ENCODE peak calls at places on chromosomes 12 and 14, in nine cellular contexts. One of them, this sample, is unnamed.

GRCh38 chr12:68350753-68351152 is 18.6 kb upstream of the MDM1 start:
- DNase-seq in stimulated activated CD4-positive, alpha-beta T cell treated with anti-CD3 and anti-CD28 coated beads, Interleukin-1b, Interleukin-23, amount 100 ng/mL, for 1 hour: no peak
- DNase-seq in kidney glomerular epithelial cell: no peak
- DNase-seq in ascending aorta: no peak
- DNase-seq in HFF-Myc: no peak
- DNase-seq in epithelial cell of esophagus: no peak
- DNase-seq in mesothelial cell of epicardium: no peak
- DNase-seq in GM18507: no peak
- DNase-seq in AG08395: peak
- DNase-seq in this sample: peak

GRCh38 chr12:84348582-84348981 is 564.0 kb downstream of the SLC6A15 start:
- DNase-seq in kidney glomerular epithelial cell: no peak
- DNase-seq in AG08395: no peak
- DNase-seq in HFF-Myc: no peak
- DNase-seq in GM18507: no peak
- DNase-seq in epithelial cell of esophagus: no peak
- DNase-seq in stimulated activated CD4-positive, alpha-beta T cell treated with anti-CD3 and anti-CD28 coated beads, Interleukin-1b, Interleukin-23, amount 100 ng/mL, for 1 hour: no peak
- DNase-seq in mesothelial cell of epicardium: no peak
- DNase-seq in ascending aorta: no peak
- DNase-seq in this sample: no peak

GRCh38 chr12:43292699-43293098 is 259.3 kb downstream of the ADAMTS20 start:
- DNase-seq in epithelial cell of esophagus: peak
- DNase-seq in mesothelial cell of epicardium: no peak
- DNase-seq in AG08395: peak
- DNase-seq in stimulated activated CD4-positive, alpha-beta T cell treated with anti-CD3 and anti-CD28 coated beads, Interleukin-1b, Interleukin-23, amount 100 ng/mL, for 1 hour: no peak
- DNase-seq in HFF-Myc: no peak
- DNase-seq in ascending aorta: no peak
- DNase-seq in GM18507: no peak
- DNase-seq in kidney glomerular epithelial cell: peak
- DNase-seq in this sample: peak

GRCh38 chr12:105385141-105385540 is 54.6 kb downstream of the C12orf75 start:
- DNase-seq in mesothelial cell of epicardium: no peak
- DNase-seq in ascending aorta: no peak
- DNase-seq in AG08395: no peak
- DNase-seq in kidney glomerular epithelial cell: no peak
- DNase-seq in GM18507: no peak
- DNase-seq in stimulated activated CD4-positive, alpha-beta T cell treated with anti-CD3 and anti-CD28 coated beads, Interleukin-1b, Interleukin-23, amount 100 ng/mL, for 1 hour: no peak
- DNase-seq in epithelial cell of esophagus: peak
- DNase-seq in HFF-Myc: no peak
- DNase-seq in this sample: peak

GRCh38 chr14:92959189-92959531 is 36.2 kb downstream of the CHGA start:
- DNase-seq in GM18507: no peak
- DNase-seq in HFF-Myc: no peak
- DNase-seq in mesothelial cell of epicardium: no peak
- DNase-seq in ascending aorta: no peak
- DNase-seq in stimulated activated CD4-positive, alpha-beta T cell treated with anti-CD3 and anti-CD28 coated beads, Interleukin-1b, Interleukin-23, amount 100 ng/mL, for 1 hour: no peak
- DNase-seq in AG08395: no peak
- DNase-seq in kidney glomerular epithelial cell: no peak
- DNase-seq in epithelial cell of esophagus: no peak
- DNase-seq in this sample: no peak

GRCh38 chr12:49979061-49979586 is 6.4 kb downstream of the AQP6 start:
- DNase-seq in mesothelial cell of epicardium: no peak
- DNase-seq in kidney glomerular epithelial cell: no peak
- DNase-seq in GM18507: no peak
- DNase-seq in HFF-Myc: no peak
- DNase-seq in AG08395: no peak
- DNase-seq in stimulated activated CD4-positive, alpha-beta T cell treated with anti-CD3 and anti-CD28 coated beads, Interleukin-1b, Interleukin-23, amount 100 ng/mL, for 1 hour: no peak
- DNase-seq in epithelial cell of esophagus: no peak
- DNase-seq in ascending aorta: no peak
- DNase-seq in this sample: no peak

GRCh38 chr14:68798621-68799020 is 5.8 kb upstream of the ZFP36L1 start:
- DNase-seq in epithelial cell of esophagus: no peak
- DNase-seq in HFF-Myc: no peak
- DNase-seq in stimulated activated CD4-positive, alpha-beta T cell treated with anti-CD3 and anti-CD28 coated beads, Interleukin-1b, Interleukin-23, amount 100 ng/mL, for 1 hour: no peak
- DNase-seq in mesothelial cell of epicardium: no peak
- DNase-seq in GM18507: no peak
- DNase-seq in ascending aorta: no peak
- DNase-seq in AG08395: no peak
- DNase-seq in kidney glomerular epithelial cell: no peak
- DNase-seq in this sample: no peak

GRCh38 chr12:26564391-26564790 is 268.6 kb downstream of the ITPR2 start:
- DNase-seq in epithelial cell of esophagus: no peak
- DNase-seq in stimulated activated CD4-positive, alpha-beta T cell treated with anti-CD3 and anti-CD28 coated beads, Interleukin-1b, Interleukin-23, amount 100 ng/mL, for 1 hour: no peak
- DNase-seq in mesothelial cell of epicardium: no peak
- DNase-seq in kidney glomerular epithelial cell: no peak
- DNase-seq in ascending aorta: no peak
- DNase-seq in HFF-Myc: peak
- DNase-seq in AG08395: no peak
- DNase-seq in GM18507: no peak
- DNase-seq in this sample: no peak

GRCh38 chr14:93980464-93981201 is 4.3 kb upstream of the ASB2 start:
- DNase-seq in ascending aorta: peak
- DNase-seq in stimulated activated CD4-positive, alpha-beta T cell treated with anti-CD3 and anti-CD28 coated beads, Interleukin-1b, Interleukin-23, amount 100 ng/mL, for 1 hour: no peak
- DNase-seq in mesothelial cell of epicardium: no peak
- DNase-seq in GM18507: no peak
- DNase-seq in HFF-Myc: no peak
- DNase-seq in kidney glomerular epithelial cell: no peak
- DNase-seq in AG08395: no peak
- DNase-seq in epithelial cell of esophagus: no peak
- DNase-seq in this sample: no peak

GRCh38 chr14:88166616-88167015 is 156.5 kb downstream of the KCNK10 start:
- DNase-seq in epithelial cell of esophagus: peak
- DNase-seq in stimulated activated CD4-positive, alpha-beta T cell treated with anti-CD3 and anti-CD28 coated beads, Interleukin-1b, Interleukin-23, amount 100 ng/mL, for 1 hour: no peak
- DNase-seq in AG08395: no peak
- DNase-seq in kidney glomerular epithelial cell: peak
- DNase-seq in HFF-Myc: no peak
- DNase-seq in mesothelial cell of epicardium: no peak
- DNase-seq in GM18507: no peak
- DNase-seq in ascending aorta: no peak
- DNase-seq in this sample: peak